ENCODE peak calls at places on chromosomes 7 and 10, in nine cellular contexts. T is stimulated activated CD8-positive, alpha-beta memory T cell treated with anti-CD3 and anti-CD28 coated beads, Interleukin-2, amount 100 ng/mL, for 48 hours; Z is hypothalamus; G is dermis blood vessel endothelial cell; L is NCI-H2107; D is NCI-H774; B is kidney; I is LoVo; H is activated T-cell treated with anti-CD3 and anti-CD28 coated beads for 1 hour. N is an unnamed sample.

GRCh38 chr10:91758303-91759146 is 39.7 kb upstream of the TNKS2 start:
- DNase-seq in T (no peak), Z (no peak), G (peak), L (peak), D (no peak), B (no peak), I (peak), H (no peak), N (peak)

GRCh38 chr7:107959527-107959898 is 43.4 kb downstream of the LAMB1 start:
- DNase-seq in T (no peak), Z (no peak), G (no peak), L (no peak), D (no peak), B (no peak), I (no peak), H (no peak), N (no peak)

GRCh38 chr7:4189151-4189570 is 492.9 kb upstream of the FOXK1 start:
- DNase-seq in T (no peak), Z (peak), G (no peak), L (no peak), D (peak), B (peak), I (no peak), H (no peak), N (no peak)

GRCh38 chr7:32561613-32562012 is 66.3 kb downstream of the AVL9 start:
- DNase-seq in T (no peak), Z (no peak), G (no peak), L (no peak), D (no peak), B (no peak), I (no peak), H (no peak), N (no peak)

GRCh38 chr7:30563326-30563942 is 31.2 kb upstream of the GARS1 start:
- DNase-seq in T (no peak), Z (no peak), G (peak), L (no peak), D (no peak), B (no peak), I (no peak), H (no peak), N (no peak)

GRCh38 chr10:77444041-77444440 is 193.6 kb downstream of the KCNMA1 start:
- DNase-seq in T (no peak), Z (no peak), G (no peak), L (no peak), D (no peak), B (no peak), I (no peak), H (no peak), N (no peak)

GRCh38 chr10:95480102-95480900 is 80.9 kb downstream of the SORBS1 start:
- DNase-seq in T (no peak), Z (no peak), G (peak), L (no peak), D (no peak), B (no peak), I (no peak), H (no peak), N (peak)

GRCh38 chr7:71019703-71020102 is 112.2 kb upstream of the GALNT17 start:
- DNase-seq in T (no peak), Z (no peak), G (no peak), L (no peak), D (no peak), B (peak), I (no peak), H (no peak), N (no peak)

GRCh38 chr7:74306737-74307469 is 17.7 kb downstream of the CLIP2 start:
- DNase-seq in T (no peak), Z (peak), G (peak), L (no peak), D (no peak), B (peak), I (no peak), H (no peak), N (peak)

GRCh38 chr7:149662591-149663095 is 110.7 kb downstream of the ZNF467 start:
- DNase-seq in T (peak), Z (no peak), G (peak), L (no peak), D (peak), B (no peak), I (peak), H (peak), N (peak)

GRCh38 chr10:102648889-102649752 is 4.8 kb downstream of the TRIM8 start:
- DNase-seq in T (no peak), Z (peak), G (no peak), L (no peak), D (no peak), B (peak), I (no peak), H (no peak), N (no peak)

GRCh38 chr10:24642921-24643678 is 80.6 kb downstream of the ARHGAP21 start:
- DNase-seq in T (no peak), Z (no peak), G (peak), L (peak), D (peak), B (no peak), I (peak), H (no peak), N (peak)

GRCh38 chr7:102450242-102450641 is 14.4 kb downstream of the ALKBH4 start:
- DNase-seq in T (no peak), Z (no peak), G (peak), L (no peak), D (no peak), B (no peak), I (no peak), H (peak), N (no peak)

GRCh38 chr10:5545778-5546710 is 21.3 kb downstream of the CALML3 start:
- DNase-seq in T (no peak), Z (no peak), G (peak), L (no peak), D (peak), B (peak), I (peak), H (no peak), N (peak)

GRCh38 chr10:88974446-88975376 is 15.9 kb upstream of the FAS start:
- DNase-seq in T (no peak), Z (no peak), G (peak), L (no peak), D (peak), B (no peak), I (peak), H (no peak), N (peak)

GRCh38 chr7:87001214-87001613 is 58.2 kb downstream of the ELAPOR2 start:
- DNase-seq in T (no peak), Z (no peak), G (peak), L (no peak), D (no peak), B (no peak), I (no peak), H (no peak), N (peak)

GRCh38 chr10:59373071-59373470 is 10.7 kb upstream of the FAM13C start:
- DNase-seq in T (no peak), Z (no peak), G (no peak), L (no peak), D (no peak), B (no peak), I (no peak), H (no peak), N (no peak)

GRCh38 chr7:155490697-155491628 is 33.0 kb downstream of the EN2 start:
- DNase-seq in T (no peak), Z (no peak), G (peak), L (no peak), D (no peak), B (peak), I (no peak), H (no peak), N (peak)